ENCODE peak calls at places on chromosomes 6 and 20, in five cellular contexts. T, R, Z, O and B are unnamed samples.

GRCh38 chr6:139011980-139012379 is 16.6 kb upstream of the ABRACL start:
- DNase-seq in T (no peak), O (no peak), Z (no peak), R (no peak), B (no peak)

GRCh38 chr6:5175195-5175594 is 85.6 kb downstream of the LYRM4 start:
- DNase-seq in O (no peak), Z (no peak), T (peak; percentile 9), R (peak; percentile 28), B (peak; percentile 47)

GRCh38 chr6:79841577-79842381 is 105.6 kb downstream of the ELOVL4 start:
- DNase-seq in Z (no peak), R (no peak), T (no peak), O (no peak), B (no peak)

GRCh38 chr6:31829633-31830492 is 2.3 kb downstream of the HSPA1B start:
- DNase-seq in T (peak; percentile 57), Z (no peak), R (peak; percentile 14), O (no peak), B (no peak)

GRCh38 chr6:122610690-122611455 is 668 bp downstream of the PKIB start:
- DNase-seq in O (no peak), R (peak; percentile 53), T (peak; percentile 24), Z (peak; percentile 69), B (peak; percentile 55)

GRCh38 chr6:122429328-122429727 is 29.9 kb downstream of the HSF2 start:
- DNase-seq in R (no peak), Z (no peak), O (no peak), T (no peak), B (no peak)

GRCh38 chr6:150659046-150659763 is 59.5 kb downstream of the PLEKHG1 start:
- DNase-seq in O (no peak), R (no peak), Z (no peak), T (no peak), B (no peak)

GRCh38 chr6:15538766-15539165 is 124.1 kb downstream of the DTNBP1 start:
- DNase-seq in R (no peak), Z (no peak), T (no peak), O (no peak), B (no peak)

GRCh38 chr20:16647875-16648597 is 74.8 kb upstream of the KIF16B start:
- DNase-seq in R (peak; percentile 67), O (no peak), Z (no peak), T (no peak), B (no peak)

GRCh38 chr20:53903652-53903987 is 166.8 kb downstream of the BCAS1 start:
- DNase-seq in O (no peak), T (no peak), R (no peak), Z (no peak), B (no peak)

GRCh38 chr6:110255356-110255755 is 75.1 kb downstream of the CDC40 start:
- DNase-seq in O (no peak), Z (no peak), R (no peak), T (no peak), B (peak; percentile 78)

GRCh38 chr6:17281497-17282481 is 628 bp downstream of the RBM24 start:
- DNase-seq in T (no peak), O (no peak), Z (peak; percentile 20), R (no peak), B (peak; percentile 8)

GRCh38 chr6:44967481-44967880 is 360.6 kb upstream of the RUNX2 start:
- DNase-seq in T (no peak), Z (no peak), R (no peak), O (no peak), B (no peak)

GRCh38 chr6:95545691-95546090 is 31.6 kb upstream of the MANEA start:
- DNase-seq in T (no peak), R (peak; percentile 34), O (no peak), Z (no peak), B (no peak)

GRCh38 chr6:154247119-154247814 is 109.3 kb downstream of the IPCEF1 start:
- DNase-seq in T (no peak), Z (no peak), O (peak; percentile 69), R (peak; percentile 68), B (no peak)

GRCh38 chr20:3937618-3938017 is 48.4 kb downstream of the PANK2 start:
- DNase-seq in O (no peak), Z (no peak), R (no peak), T (no peak), B (no peak)

GRCh38 chr6:151914475-151914874 is 107.0 kb downstream of the ESR1 start:
- DNase-seq in Z (no peak), R (no peak), T (no peak), O (no peak), B (no peak)

GRCh38 chr6:139888691-139889122 is 514.3 kb upstream of the CITED2 start:
- DNase-seq in R (peak; percentile 7), T (no peak), O (no peak), Z (no peak), B (no peak)

GRCh38 chr6:166737231-166737630 is 110.2 kb upstream of the RPS6KA2 start:
- DNase-seq in R (no peak), O (no peak), Z (no peak), T (no peak), B (peak; percentile 26)

GRCh38 chr6:80161438-80161837 is 55.0 kb downstream of the BCKDHB start:
- DNase-seq in T (no peak), R (no peak), O (no peak), Z (no peak), B (no peak)

GRCh38 chr20:39032997-39033396 is 70.9 kb downstream of the DHX35 start:
- DNase-seq in R (no peak), O (no peak), T (no peak), Z (no peak), B (no peak)

GRCh38 chr6:12751694-12752304 is 35.2 kb downstream of the PHACTR1 start:
- DNase-seq in O (no peak), T (peak; percentile 14), R (no peak), Z (peak; percentile 51), B (peak; percentile 95)

GRCh38 chr20:36094497-36094896 is 60.0 kb upstream of the EPB41L1 start:
- DNase-seq in T (no peak), R (no peak), Z (no peak), O (no peak), B (no peak)

GRCh38 chr6:3899970-3900439 is 50.8 kb downstream of the FAM50B start:
- DNase-seq in Z (no peak), R (no peak), T (no peak), O (no peak), B (no peak)

GRCh38 chr20:40797425-40797824 is 108.4 kb upstream of the MAFB start:
- DNase-seq in R (peak; percentile 13), T (peak; percentile 55), O (no peak), Z (no peak), B (no peak)

GRCh38 chr6:152959333-152959732 is 23.5 kb downstream of the FBXO5 start:
- DNase-seq in O (no peak), R (no peak), T (no peak), Z (no peak), B (no peak)